ENCODE peak calls at places on chromosomes 3 and 15, in eight cellular contexts. O is tibial artery, G is colonic mucosa, W is cardiac muscle cell, P is A673, E is A549, J is IMR-90, I is upper lobe of right lung. S is an unnamed sample.

GRCh38 chr3:194231840-194232832 is 96.2 kb downstream of the HES1 start:
- DNase-seq in O (no peak), G (no peak), W (no peak), P (peak; percentile 48), E (no peak), J (no peak), I (no peak), S (no peak)

GRCh38 chr3:169082634-169083033 is 580.9 kb downstream of the MECOM start:
- DNase-seq in O (no peak), G (no peak), W (no peak), P (no peak), E (no peak), J (no peak), I (no peak), S (no peak)

GRCh38 chr3:194245975-194246561 is 105.1 kb downstream of the CPN2 start:
- DNase-seq in O (no peak), G (no peak), W (peak; percentile 32), P (no peak), E (no peak), J (no peak), I (no peak), S (no peak)

GRCh38 chr15:85831415-85832113 is 36.8 kb upstream of the KLHL25 start:
- DNase-seq in O (peak; percentile 65), G (peak; percentile 76), W (peak; percentile 76), P (peak; percentile 69), E (peak; percentile 54), J (peak; percentile 48), I (no peak), S (no peak)

GRCh38 chr3:90007786-90008499 is 900.5 kb downstream of the EPHA3 start:
- DNase-seq in O (peak; percentile 26), G (no peak), W (peak; percentile 90), P (peak; percentile 11), E (no peak), J (peak; percentile 5), I (no peak), S (no peak)

GRCh38 chr15:67680645-67681044 is 138.1 kb downstream of the MAP2K5 start:
- DNase-seq in O (no peak), G (no peak), W (peak; percentile 57), P (peak; percentile 66), E (no peak), J (peak; percentile 16), I (no peak), S (no peak)

GRCh38 chr3:69081583-69082262 is 1.6 kb upstream of the UBA3 start:
- DNase-seq in O (no peak), G (no peak), W (no peak), P (peak; percentile 9), E (no peak), J (no peak), I (no peak), S (no peak)

GRCh38 chr3:492586-493296 is 296.2 kb downstream of the CHL1 start:
- DNase-seq in O (no peak), G (no peak), W (no peak), P (no peak), E (no peak), J (no peak), I (no peak), S (no peak)

DNA sequence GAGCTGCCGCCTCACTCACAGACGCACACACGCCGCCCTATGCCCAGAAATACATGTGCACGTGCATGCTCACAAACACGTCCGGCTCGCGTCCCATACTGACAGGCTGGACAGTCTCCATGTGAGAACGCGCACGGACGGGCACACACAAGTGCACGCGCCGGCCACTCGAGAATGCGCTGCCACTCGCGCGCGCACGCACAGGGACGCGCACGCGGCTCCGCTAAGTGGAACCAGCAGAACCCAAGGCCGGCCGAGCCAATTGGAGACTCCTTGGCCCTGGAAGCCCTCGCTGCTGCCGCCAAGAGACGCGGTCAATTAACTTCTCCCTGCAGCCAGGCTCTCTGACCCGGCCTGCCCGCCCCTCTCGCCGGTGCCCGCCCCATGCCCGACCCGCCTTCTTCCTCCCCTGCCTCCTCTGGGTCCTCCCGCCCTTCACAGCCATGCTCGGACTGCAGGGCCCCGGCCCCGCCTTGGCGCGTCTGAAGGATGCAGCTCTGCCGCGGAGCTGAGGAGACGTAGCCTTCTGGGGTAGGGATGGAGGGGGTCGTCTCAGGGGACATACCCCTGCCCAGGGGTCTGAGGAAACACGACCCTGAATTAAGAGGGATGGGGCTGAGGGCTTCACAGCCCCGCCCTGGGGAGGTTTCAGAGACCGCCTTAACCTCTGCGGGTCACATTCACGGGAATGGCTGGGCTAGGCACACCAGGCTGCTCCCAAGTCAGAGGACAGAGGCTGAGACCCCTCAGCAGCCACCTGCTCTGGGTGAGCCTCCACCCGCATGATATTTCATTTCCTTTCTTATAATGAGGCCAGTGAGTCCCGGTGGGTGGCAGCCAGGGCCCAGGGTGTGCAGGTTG is 15.0 kb downstream of the PTH1R start:
- DNase-seq in O (peak; percentile 87), G (peak; percentile 60), W (peak; percentile 80), P (no peak), E (peak; percentile 76), J (peak; percentile 33), I (peak; percentile 90), S (peak; percentile 92)
- TF ChIP-seq CTCF in O (no peak), G (no peak), W (no peak), P (no peak), E (no peak), J (no peak), I (peak; percentile 7), S (no peak)

GRCh38 chr15:60479361-60479684 is 381 bp upstream of the ICE2 start:
- DNase-seq in O (no peak), G (no peak), W (no peak), P (peak; percentile 10), E (no peak), J (no peak), I (no peak), S (no peak)

GRCh38 chr15:60477164-60477563 is 1.8 kb downstream of the ICE2 start:
- DNase-seq in O (no peak), G (no peak), W (no peak), P (no peak), E (no peak), J (no peak), I (no peak), S (no peak)

GRCh38 chr15:60477991-60478632 is 830 bp downstream of the ICE2 start:
- DNase-seq in O (no peak), G (peak; percentile 20), W (peak; percentile 42), P (no peak), E (no peak), J (peak; percentile 49), I (no peak), S (no peak)

GRCh38 chr15:60478633-60479360 is at the start of gene ICE2:
- DNase-seq in O (peak; percentile 95), G (peak; percentile 98), W (peak; percentile 97), P (peak; percentile 97), E (peak; percentile 88), J (peak; percentile 94), I (peak; percentile 99), S (peak; percentile 97)

DNA sequence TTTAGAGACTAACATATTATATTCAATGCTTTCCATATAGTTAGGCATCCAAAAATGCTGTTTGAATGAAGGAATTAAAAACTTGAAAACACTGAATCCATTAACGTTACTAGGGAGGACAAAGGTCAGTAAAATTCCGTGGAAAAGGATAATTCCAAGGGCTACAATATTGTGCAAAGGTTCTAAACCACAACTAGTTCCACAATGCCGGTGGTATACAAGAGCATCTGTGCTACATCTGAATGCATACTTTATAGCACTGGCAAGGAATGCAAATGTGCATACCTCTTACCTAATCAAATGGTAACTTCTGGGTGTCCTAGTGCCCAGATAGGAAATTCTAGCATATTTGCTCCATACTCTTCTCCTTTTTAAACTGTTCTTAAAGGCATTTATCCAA is 2.2 kb downstream of the ICE2 start:
- DNase-seq in O (no peak), G (no peak), W (peak; percentile 46), P (no peak), E (no peak), J (peak; percentile 16), I (no peak), S (no peak)
- H3K4me3 ChIP-seq in O (no peak overlapping the region), G (no peak overlapping the region), W (no peak overlapping the region), P (no peak overlapping the region), E (peak overlapping the region; percentile 74), J (no peak overlapping the region), I (no peak overlapping the region), S (no peak overlapping the region)

GRCh38 chr3:138118863-138119766 is 3.7 kb upstream of the DZIP1L start:
- DNase-seq in O (peak; percentile 82), G (peak; percentile 75), W (peak; percentile 78), P (peak; percentile 69), E (peak; percentile 64), J (peak; percentile 73), I (peak; percentile 77), S (no peak)

GRCh38 chr3:138112362-138112761 is 3.0 kb downstream of the DZIP1L start:
- DNase-seq in O (no peak), G (no peak), W (no peak), P (no peak), E (no peak), J (no peak), I (no peak), S (no peak)

GRCh38 chr3:138113309-138113708 is 2.1 kb downstream of the DZIP1L start:
- DNase-seq in O (no peak), G (no peak), W (no peak), P (peak; percentile 52), E (no peak), J (no peak), I (no peak), S (no peak)

GRCh38 chr3:138114988-138115971 is at the start of gene DZIP1L:
- DNase-seq in O (peak; percentile 67), G (peak; percentile 36), W (peak; percentile 78), P (peak; percentile 68), E (peak; percentile 41), J (peak; percentile 70), I (peak; percentile 86), S (peak; percentile 86)

GRCh38 chr3:138114431-138114918 is 933 bp downstream of the DZIP1L start:
- DNase-seq in O (no peak), G (no peak), W (peak; percentile 38), P (no peak), E (no peak), J (peak; percentile 43), I (no peak), S (no peak)
- TF ChIP-seq CTCF in O (no peak), G (no peak), W (no peak), P (no peak), E (no peak), J (no peak), I (no peak), S (no peak)

GRCh38 chr3:56787258-56787777 is 14.4 kb downstream of the ARHGEF3 start:
- DNase-seq in O (no peak), G (no peak), W (no peak), P (no peak), E (no peak), J (no peak), I (no peak), S (no peak)

GRCh38 chr3:56787784-56788256 is 13.9 kb downstream of the ARHGEF3 start:
- DNase-seq in O (no peak), G (no peak), W (no peak), P (no peak), E (no peak), J (no peak), I (no peak), S (no peak)

GRCh38 chr3:56788506-56788905 is 13.2 kb downstream of the ARHGEF3 start:
- DNase-seq in O (no peak), G (no peak), W (no peak), P (no peak), E (no peak), J (no peak), I (no peak), S (no peak)

GRCh38 chr3:56792201-56792600 is 9.5 kb downstream of the ARHGEF3 start:
- DNase-seq in O (no peak), G (no peak), W (no peak), P (no peak), E (no peak), J (no peak), I (no peak), S (no peak)

DNA sequence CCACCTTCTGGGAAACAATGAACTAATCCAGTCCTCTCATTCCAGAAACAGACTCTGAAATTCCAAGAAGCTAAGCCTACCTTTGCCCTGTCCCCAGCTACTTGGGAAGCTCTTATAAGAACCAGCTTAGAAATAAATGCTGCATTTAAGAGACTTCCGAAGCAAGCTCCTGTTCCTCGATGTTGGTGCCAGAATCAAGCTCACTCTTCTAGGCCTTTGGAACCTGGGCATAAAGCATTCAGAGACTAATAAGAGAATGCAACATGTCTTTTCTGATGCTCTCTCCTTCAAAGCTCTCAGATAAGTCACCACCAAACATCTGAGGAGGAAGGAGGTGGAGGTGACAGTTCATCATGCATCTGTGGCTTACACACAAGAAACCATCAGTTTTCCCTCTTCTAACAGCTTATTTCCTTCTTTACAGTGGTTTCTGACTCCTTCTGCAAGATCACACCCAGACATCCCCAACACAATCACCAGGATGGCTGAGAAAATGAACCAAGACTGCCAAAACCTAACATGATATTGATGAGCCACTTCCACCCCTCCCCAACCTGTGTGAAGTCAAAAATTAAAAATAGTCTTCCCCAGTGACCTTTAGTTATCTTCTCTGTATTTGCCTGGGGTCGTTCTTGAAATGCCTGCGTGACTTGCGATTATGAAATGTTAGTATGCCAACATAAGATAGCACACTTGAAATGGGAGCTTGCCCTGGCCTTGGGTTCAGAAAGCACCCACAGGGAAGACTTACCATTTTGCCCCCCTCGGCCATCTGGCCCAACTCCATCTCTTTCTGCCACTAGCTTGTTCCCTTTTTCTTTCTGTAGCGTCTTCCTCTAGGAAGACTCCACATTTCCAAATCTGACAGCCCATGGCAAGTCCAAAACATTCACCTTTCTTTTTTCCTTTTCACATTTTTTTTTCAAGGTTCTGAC is 11.5 kb downstream of the ARHGEF3 start:
- DNase-seq in O (no peak), G (no peak), W (no peak), P (no peak), E (no peak), J (no peak), I (no peak), S (no peak)
- H3K4me3 ChIP-seq in O (no peak overlapping the region), G (no peak overlapping the region), W (no peak overlapping the region), P (no peak overlapping the region), E (no peak overlapping the region), J (no peak overlapping the region), I (no peak overlapping the region), S (no peak overlapping the region)

S was measured in coronary artery.